ENCODE peak calls at places on chromosomes 12 and 14, in eight cellular contexts. One of them, this sample, is unnamed.
A peak's percentile ranks its signal among the peaks of the same experiment; 100 is the strongest.

GRCh38 chr14:40268236-40268635 is 836.0 kb upstream of the FBXO33 start:
- DNase-seq in endothelial cell of umbilical vein: no peak
- DNase-seq in prostate gland: no peak
- DNase-seq in HCT116: no peak
- DNase-seq in SK-N-SH: no peak
- DNase-seq in esophagus muscularis mucosa: no peak
- DNase-seq in stomach: no peak
- DNase-seq in HepG2: no peak
- DNase-seq in this sample: no peak

GRCh38 chr12:64825143-64826011 is 930 bp downstream of the TBC1D30 start:
- DNase-seq in endothelial cell of umbilical vein: no peak
- DNase-seq in prostate gland: no peak
- DNase-seq in HCT116: no peak
- DNase-seq in SK-N-SH: peak; percentile 64
- DNase-seq in esophagus muscularis mucosa: peak; percentile 90
- DNase-seq in stomach: peak; percentile 25
- DNase-seq in HepG2: no peak
- DNase-seq in this sample: no peak

GRCh38 chr12:26346748-26347147 is 151.4 kb downstream of the SSPN start:
- DNase-seq in endothelial cell of umbilical vein: no peak
- DNase-seq in prostate gland: no peak
- DNase-seq in HCT116: no peak
- DNase-seq in SK-N-SH: no peak
- DNase-seq in esophagus muscularis mucosa: no peak
- DNase-seq in stomach: no peak
- DNase-seq in HepG2: no peak
- DNase-seq in this sample: no peak

GRCh38 chr12:54261817-54262402 is 18.0 kb downstream of the CBX5 start:
- DNase-seq in endothelial cell of umbilical vein: no peak
- DNase-seq in prostate gland: no peak
- DNase-seq in HCT116: no peak
- DNase-seq in SK-N-SH: no peak
- DNase-seq in esophagus muscularis mucosa: no peak
- DNase-seq in stomach: no peak
- DNase-seq in HepG2: no peak
- DNase-seq in this sample: no peak

GRCh38 chr14:33979613-33980276 is 28.9 kb upstream of the EGLN3 start:
- DNase-seq in endothelial cell of umbilical vein: no peak
- DNase-seq in prostate gland: no peak
- DNase-seq in HCT116: no peak
- DNase-seq in SK-N-SH: no peak
- DNase-seq in esophagus muscularis mucosa: peak; percentile 84
- DNase-seq in stomach: no peak
- DNase-seq in HepG2: no peak
- DNase-seq in this sample: no peak

GRCh38 chr12:26197832-26198231 is 2.5 kb downstream of the SSPN start:
- DNase-seq in endothelial cell of umbilical vein: no peak
- DNase-seq in prostate gland: no peak
- DNase-seq in HCT116: no peak
- DNase-seq in SK-N-SH: peak; percentile 31
- DNase-seq in esophagus muscularis mucosa: no peak
- DNase-seq in stomach: peak; percentile 28
- DNase-seq in HepG2: no peak
- DNase-seq in this sample: no peak

GRCh38 chr12:48818831-48819590 is 715 bp downstream of the CACNB3 start:
- DNase-seq in endothelial cell of umbilical vein: peak; percentile 54
- DNase-seq in prostate gland: no peak
- DNase-seq in HCT116: no peak
- DNase-seq in SK-N-SH: no peak
- DNase-seq in esophagus muscularis mucosa: no peak
- DNase-seq in stomach: no peak
- DNase-seq in HepG2: no peak
- DNase-seq in this sample: peak; percentile 52

GRCh38 chr12:84910549-84911241 is 1.9 kb downstream of the SLC6A15 start:
- DNase-seq in endothelial cell of umbilical vein: no peak
- DNase-seq in prostate gland: no peak
- DNase-seq in HCT116: no peak
- DNase-seq in SK-N-SH: peak; percentile 36
- DNase-seq in esophagus muscularis mucosa: no peak
- DNase-seq in stomach: no peak
- DNase-seq in HepG2: no peak
- DNase-seq in this sample: no peak

GRCh38 chr14:50339178-50339804 is 27.2 kb downstream of the DMAC2L start:
- DNase-seq in endothelial cell of umbilical vein: no peak
- DNase-seq in prostate gland: no peak
- DNase-seq in HCT116: no peak
- DNase-seq in SK-N-SH: no peak
- DNase-seq in esophagus muscularis mucosa: peak; percentile 68
- DNase-seq in stomach: no peak
- DNase-seq in HepG2: no peak
- DNase-seq in this sample: no peak

GRCh38 chr14:101193126-101193844 is 289.8 kb upstream of the RTL1 start:
- DNase-seq in endothelial cell of umbilical vein: no peak
- DNase-seq in prostate gland: no peak
- DNase-seq in HCT116: no peak
- DNase-seq in SK-N-SH: no peak
- DNase-seq in esophagus muscularis mucosa: peak; percentile 81
- DNase-seq in stomach: peak; percentile 20
- DNase-seq in HepG2: no peak
- DNase-seq in this sample: no peak

GRCh38 chr14:58540693-58541092 is 97.1 kb upstream of the DACT1 start:
- DNase-seq in endothelial cell of umbilical vein: no peak
- DNase-seq in prostate gland: no peak
- DNase-seq in HCT116: no peak
- DNase-seq in SK-N-SH: no peak
- DNase-seq in esophagus muscularis mucosa: no peak
- DNase-seq in stomach: no peak
- DNase-seq in HepG2: no peak
- DNase-seq in this sample: no peak

GRCh38 chr12:117863004-117863709 is 105.6 kb downstream of the KSR2 start:
- DNase-seq in endothelial cell of umbilical vein: no peak
- DNase-seq in prostate gland: no peak
- DNase-seq in HCT116: no peak
- DNase-seq in SK-N-SH: no peak
- DNase-seq in esophagus muscularis mucosa: no peak
- DNase-seq in stomach: no peak
- DNase-seq in HepG2: no peak
- DNase-seq in this sample: no peak

GRCh38 chr12:85273411-85274075 is 6.5 kb upstream of the ALX1 start:
- DNase-seq in endothelial cell of umbilical vein: peak; percentile 31
- DNase-seq in prostate gland: no peak
- DNase-seq in HCT116: no peak
- DNase-seq in SK-N-SH: no peak
- DNase-seq in esophagus muscularis mucosa: no peak
- DNase-seq in stomach: no peak
- DNase-seq in HepG2: no peak
- DNase-seq in this sample: no peak

GRCh38 chr14:68471029-68471963 is 321.6 kb downstream of the ZFP36L1 start:
- DNase-seq in endothelial cell of umbilical vein: no peak
- DNase-seq in prostate gland: no peak
- DNase-seq in HCT116: no peak
- DNase-seq in SK-N-SH: no peak
- DNase-seq in esophagus muscularis mucosa: peak; percentile 81
- DNase-seq in stomach: no peak
- DNase-seq in HepG2: no peak
- DNase-seq in this sample: no peak

GRCh38 chr14:88746042-88746441 is 46.7 kb downstream of the EML5 start:
- DNase-seq in endothelial cell of umbilical vein: no peak
- DNase-seq in prostate gland: no peak
- DNase-seq in HCT116: no peak
- DNase-seq in SK-N-SH: no peak
- DNase-seq in esophagus muscularis mucosa: no peak
- DNase-seq in stomach: no peak
- DNase-seq in HepG2: no peak
- DNase-seq in this sample: no peak

GRCh38 chr12:57781241-57781640 is 1.3 kb upstream of the TSFM start:
- DNase-seq in endothelial cell of umbilical vein: no peak
- DNase-seq in prostate gland: no peak
- DNase-seq in HCT116: no peak
- DNase-seq in SK-N-SH: no peak
- DNase-seq in esophagus muscularis mucosa: no peak
- DNase-seq in stomach: no peak
- DNase-seq in HepG2: no peak
- DNase-seq in this sample: no peak

GRCh38 chr12:117388865-117389508 is 27.6 kb upstream of the NOS1 start:
- DNase-seq in endothelial cell of umbilical vein: no peak
- DNase-seq in prostate gland: no peak
- DNase-seq in HCT116: no peak
- DNase-seq in SK-N-SH: peak; percentile 68
- DNase-seq in esophagus muscularis mucosa: no peak
- DNase-seq in stomach: no peak
- DNase-seq in HepG2: no peak
- DNase-seq in this sample: no peak

GRCh38 chr14:103710771-103711392 is 4.4 kb downstream of the XRCC3 start:
- DNase-seq in endothelial cell of umbilical vein: no peak
- DNase-seq in prostate gland: peak; percentile 65
- DNase-seq in HCT116: no peak
- DNase-seq in SK-N-SH: no peak
- DNase-seq in esophagus muscularis mucosa: no peak
- DNase-seq in stomach: no peak
- DNase-seq in HepG2: no peak
- DNase-seq in this sample: peak; percentile 56
- H3K36me3 ChIP-seq in endothelial cell of umbilical vein: no peaks in the 10 kb centered on the region
- H3K36me3 ChIP-seq in prostate gland: no peaks in the 10 kb centered on the region
- H3K36me3 ChIP-seq in HCT116: peaks cover 39% of the 10 kb centered on the region
- H3K36me3 ChIP-seq in SK-N-SH: no peaks in the 10 kb centered on the region
- H3K36me3 ChIP-seq in esophagus muscularis mucosa: peaks cover 20% of the 10 kb centered on the region
- H3K36me3 ChIP-seq in stomach: peaks cover 4% of the 10 kb centered on the region
- H3K36me3 ChIP-seq in HepG2: peaks cover 7% of the 10 kb centered on the region
- H3K36me3 ChIP-seq in this sample: no peaks in the 10 kb centered on the region

DNA sequence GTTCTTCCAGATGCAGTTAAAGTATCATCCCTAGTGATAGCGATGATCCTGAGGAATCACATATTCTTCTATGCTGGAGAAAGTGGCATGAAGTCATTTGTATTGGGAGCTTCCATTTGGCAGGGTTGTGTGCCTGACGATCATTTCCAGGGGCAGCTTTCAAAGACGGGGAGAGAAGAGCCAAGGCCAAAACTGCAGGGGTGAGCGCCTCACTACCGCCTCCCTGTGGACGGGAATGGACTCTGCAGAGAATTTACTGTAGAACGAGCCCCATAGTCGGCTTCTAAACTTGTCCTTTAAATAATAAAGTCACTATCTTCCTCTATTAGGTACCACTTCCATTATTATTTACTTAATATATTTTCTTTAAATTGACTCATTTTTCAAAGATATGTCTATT is 555.9 kb upstream of the TMEM132C start:
- DNase-seq in endothelial cell of umbilical vein: no peak
- DNase-seq in prostate gland: no peak
- DNase-seq in HCT116: no peak
- DNase-seq in SK-N-SH: no peak
- DNase-seq in esophagus muscularis mucosa: no peak
- DNase-seq in stomach: no peak
- DNase-seq in HepG2: no peak
- DNase-seq in this sample: no peak
- TF ChIP-seq CTCF in endothelial cell of umbilical vein: no peak
- TF ChIP-seq CTCF in prostate gland: no peak
- TF ChIP-seq CTCF in HCT116: no peak
- TF ChIP-seq CTCF in SK-N-SH: peak; percentile 17
- TF ChIP-seq CTCF in esophagus muscularis mucosa: no peak
- TF ChIP-seq CTCF in stomach: no peak
- TF ChIP-seq CTCF in HepG2: peak; percentile 7
- TF ChIP-seq CTCF in this sample: no peak

DNA sequence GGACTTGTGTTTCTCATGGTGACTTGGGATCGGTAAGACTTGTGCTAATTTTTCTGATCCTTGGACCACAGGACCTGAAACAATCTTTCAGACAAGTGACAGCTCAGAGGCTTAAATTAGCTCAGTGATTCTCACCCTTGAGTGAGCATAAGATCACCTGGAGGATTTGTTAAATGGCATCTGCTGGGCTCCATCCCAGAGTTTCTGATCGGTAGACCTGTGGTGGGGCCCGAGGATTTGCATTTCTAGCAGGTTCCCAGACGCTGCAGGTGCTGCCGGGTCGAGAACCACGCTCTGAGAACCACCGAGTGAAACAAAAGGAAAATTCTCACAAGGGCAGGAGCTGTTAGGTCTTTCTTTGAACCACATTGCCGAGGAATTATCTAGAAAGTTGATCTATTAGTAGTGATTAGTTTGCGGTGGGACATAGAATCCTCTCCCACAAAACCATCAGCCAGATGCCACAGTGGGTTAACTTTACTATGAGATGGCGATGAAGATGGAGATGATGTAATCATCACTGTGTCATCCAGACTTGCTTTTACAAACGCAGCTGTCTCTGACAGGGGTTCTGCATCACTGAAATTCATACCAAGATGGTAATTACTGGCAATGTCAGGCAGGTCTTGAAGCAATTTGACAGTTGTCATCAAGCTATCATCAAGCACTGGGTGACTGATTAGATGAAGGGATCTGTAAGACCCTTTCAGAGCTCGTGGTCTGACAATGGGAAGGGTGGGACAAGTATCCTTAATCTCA is 184.0 kb downstream of the AACS start:
- DNase-seq in endothelial cell of umbilical vein: no peak
- DNase-seq in prostate gland: no peak
- DNase-seq in HCT116: no peak
- DNase-seq in SK-N-SH: no peak
- DNase-seq in esophagus muscularis mucosa: no peak
- DNase-seq in stomach: no peak
- DNase-seq in HepG2: no peak
- DNase-seq in this sample: no peak
- TF ChIP-seq POLR2AphosphoS5 in endothelial cell of umbilical vein: no peak
- TF ChIP-seq POLR2AphosphoS5 in prostate gland: no peak
- TF ChIP-seq POLR2AphosphoS5 in HCT116: no peak
- TF ChIP-seq POLR2AphosphoS5 in SK-N-SH: no peak
- TF ChIP-seq POLR2AphosphoS5 in esophagus muscularis mucosa: no peak
- TF ChIP-seq POLR2AphosphoS5 in stomach: no peak
- TF ChIP-seq POLR2AphosphoS5 in HepG2: no peak
- TF ChIP-seq POLR2AphosphoS5 in this sample: no peak

GRCh38 chr12:27733791-27734190 is 23.2 kb downstream of the MRPS35 start:
- DNase-seq in endothelial cell of umbilical vein: no peak
- DNase-seq in prostate gland: no peak
- DNase-seq in HCT116: no peak
- DNase-seq in SK-N-SH: no peak
- DNase-seq in esophagus muscularis mucosa: no peak
- DNase-seq in stomach: no peak
- DNase-seq in HepG2: no peak
- DNase-seq in this sample: no peak

GRCh38 chr12:27730097-27730588 is 19.5 kb downstream of the MRPS35 start:
- DNase-seq in endothelial cell of umbilical vein: no peak
- DNase-seq in prostate gland: no peak
- DNase-seq in HCT116: no peak
- DNase-seq in SK-N-SH: no peak
- DNase-seq in esophagus muscularis mucosa: no peak
- DNase-seq in stomach: no peak
- DNase-seq in HepG2: no peak
- DNase-seq in this sample: no peak

GRCh38 chr12:27733052-27733656 is 22.5 kb downstream of the MRPS35 start:
- DNase-seq in endothelial cell of umbilical vein: peak; percentile 51
- DNase-seq in prostate gland: no peak
- DNase-seq in HCT116: no peak
- DNase-seq in SK-N-SH: peak; percentile 55
- DNase-seq in esophagus muscularis mucosa: no peak
- DNase-seq in stomach: no peak
- DNase-seq in HepG2: peak; percentile 10
- DNase-seq in this sample: peak; percentile 35

DNA sequence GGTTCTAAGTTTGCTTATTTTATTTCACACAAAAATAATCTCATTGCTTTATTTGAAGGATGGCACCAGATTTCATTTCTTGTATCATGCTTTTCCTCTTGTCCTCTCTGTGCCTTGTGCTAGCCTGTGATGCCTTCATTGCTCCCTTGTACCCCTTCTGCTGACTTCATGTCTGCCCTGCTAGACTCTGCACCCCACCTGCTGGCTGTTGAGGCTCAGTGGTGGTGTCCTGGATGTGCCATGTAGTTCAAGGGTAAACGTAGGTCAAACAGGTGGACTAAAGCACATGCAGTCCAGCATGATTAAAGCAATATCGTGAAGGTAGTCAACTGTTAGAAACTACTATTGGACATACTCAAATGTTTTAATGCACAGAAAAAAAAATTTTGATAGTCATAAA is 21.6 kb downstream of the MRPS35 start:
- DNase-seq in endothelial cell of umbilical vein: no peak
- DNase-seq in prostate gland: no peak
- DNase-seq in HCT116: no peak
- DNase-seq in SK-N-SH: no peak
- DNase-seq in esophagus muscularis mucosa: no peak
- DNase-seq in stomach: peak; percentile 32
- DNase-seq in HepG2: peak; percentile 39
- DNase-seq in this sample: no peak
- H3K36me3 ChIP-seq in endothelial cell of umbilical vein: peaks cover 3% of the 10 kb centered on the region
- H3K36me3 ChIP-seq in prostate gland: no peaks in the 10 kb centered on the region
- H3K36me3 ChIP-seq in HCT116: peaks cover 19% of the 10 kb centered on the region
- H3K36me3 ChIP-seq in SK-N-SH: peaks cover 52% of the 10 kb centered on the region
- H3K36me3 ChIP-seq in esophagus muscularis mucosa: peaks cover 59% of the 10 kb centered on the region
- H3K36me3 ChIP-seq in stomach: peaks cover 4% of the 10 kb centered on the region
- H3K36me3 ChIP-seq in HepG2: peaks cover 10% of the 10 kb centered on the region
- H3K36me3 ChIP-seq in this sample: no peaks in the 10 kb centered on the region

This sample was measured in transverse colon.